ENCODE peak calls at places on chromosomes 12 and 14, in ten cellular contexts. N is transverse colon, O is Peyer's patch, Z is upper lobe of left lung, Y is IMR-90, E is stomach, P is ovary, S is breast epithelium, T is spleen, M is thyroid gland. I is an unnamed sample.

GRCh38 chr12:46492471-46493351 is 120.1 kb upstream of the SLC38A2 start:
- DNase-seq in N (no peak), O (no peak), Z (no peak), Y (peak; percentile 97), E (no peak), P (no peak), S (no peak), T (no peak), M (no peak), I (no peak)

GRCh38 chr12:24778486-24779304 is 170.2 kb downstream of the BCAT1 start:
- DNase-seq in N (no peak), O (no peak), Z (no peak), Y (peak; percentile 75), E (no peak), P (no peak), S (no peak), T (no peak), M (no peak), I (no peak)

GRCh38 chr12:50221228-50222008 is 54.2 kb upstream of the CERS5 start:
- DNase-seq in N (no peak), O (no peak), Z (no peak), Y (peak; percentile 91), E (no peak), P (no peak), S (no peak), T (no peak), M (no peak), I (no peak)

GRCh38 chr12:43551971-43552559 is at the start of gene ADAMTS20:
- DNase-seq in N (no peak), O (no peak), Z (no peak), Y (peak; percentile 3), E (no peak), P (no peak), S (no peak), T (no peak), M (no peak), I (no peak)

GRCh38 chr14:36161781-36162180 is 14.7 kb downstream of the PTCSC3 start:
- DNase-seq in N (peak; percentile 10), O (no peak), Z (no peak), Y (no peak), E (no peak), P (no peak), S (no peak), T (no peak), M (no peak), I (no peak)

GRCh38 chr14:85587152-85587697 is 57.3 kb downstream of the FLRT2 start:
- DNase-seq in N (no peak), O (no peak), Z (peak; percentile 41), Y (peak; percentile 63), E (no peak), P (no peak), S (no peak), T (no peak), M (peak; percentile 39), I (no peak)

GRCh38 chr12:109455706-109456105 is 21.4 kb downstream of the KCTD10 start:
- DNase-seq in N (no peak), O (no peak), Z (no peak), Y (no peak), E (no peak), P (no peak), S (no peak), T (no peak), M (peak; percentile 78), I (no peak)

GRCh38 chr12:58765653-58766554 is 154.4 kb downstream of the LRIG3 start:
- DNase-seq in N (no peak), O (no peak), Z (no peak), Y (peak; percentile 59), E (no peak), P (no peak), S (no peak), T (no peak), M (no peak), I (no peak)

GRCh38 chr14:73717247-73717646 is 3.1 kb upstream of the PNMA1 start:
- DNase-seq in N (no peak), O (no peak), Z (no peak), Y (peak; percentile 22), E (no peak), P (no peak), S (no peak), T (no peak), M (no peak), I (peak; percentile 57)

GRCh38 chr12:4909397-4909733 is 340 bp upstream of the KCNA1 start:
- DNase-seq in N (no peak), O (no peak), Z (no peak), Y (no peak), E (no peak), P (no peak), S (no peak), T (no peak), M (peak; percentile 37), I (no peak)

GRCh38 chr12:10395390-10395998 is 5.7 kb upstream of the KLRK1 start:
- DNase-seq in N (peak; percentile 40), O (no peak), Z (no peak), Y (peak; percentile 71), E (peak; percentile 31), P (peak; percentile 28), S (peak; percentile 69), T (no peak), M (no peak), I (no peak)

GRCh38 chr12:47881826-47882427 is 22.9 kb downstream of the VDR start:
- DNase-seq in N (no peak), O (no peak), Z (peak; percentile 68), Y (peak; percentile 97), E (no peak), P (no peak), S (peak; percentile 52), T (no peak), M (peak; percentile 15), I (peak; percentile 41)

GRCh38 chr12:75823475-75823874 is 208.1 kb downstream of the PHLDA1 start:
- DNase-seq in N (no peak), O (no peak), Z (no peak), Y (no peak), E (no peak), P (no peak), S (no peak), T (no peak), M (no peak), I (no peak)

GRCh38 chr12:105227879-105228278 is 8.1 kb downstream of the APPL2 start:
- DNase-seq in N (no peak), O (no peak), Z (no peak), Y (peak; percentile 31), E (no peak), P (no peak), S (no peak), T (no peak), M (no peak), I (no peak)

GRCh38 chr12:113222730-113223531 is 1.7 kb downstream of the TPCN1 start:
- DNase-seq in N (peak; percentile 84), O (peak; percentile 34), Z (peak; percentile 89), Y (peak; percentile 92), E (peak; percentile 74), P (peak; percentile 67), S (peak; percentile 79), T (peak; percentile 78), M (peak; percentile 89), I (peak; percentile 77)
- H3K4me3 ChIP-seq in N (peak overlapping the region; percentile 70), O (peak overlapping the region; percentile 89), Z (peak overlapping the region; percentile 92), Y (peak overlapping the region; percentile 53), E (peak overlapping the region; percentile 73), P (peak overlapping the region; percentile 91), S (peak overlapping the region; percentile 98), T (peak overlapping the region; percentile 75), M (peak overlapping the region; percentile 24), I (peak overlapping the region; percentile 87)

DNA sequence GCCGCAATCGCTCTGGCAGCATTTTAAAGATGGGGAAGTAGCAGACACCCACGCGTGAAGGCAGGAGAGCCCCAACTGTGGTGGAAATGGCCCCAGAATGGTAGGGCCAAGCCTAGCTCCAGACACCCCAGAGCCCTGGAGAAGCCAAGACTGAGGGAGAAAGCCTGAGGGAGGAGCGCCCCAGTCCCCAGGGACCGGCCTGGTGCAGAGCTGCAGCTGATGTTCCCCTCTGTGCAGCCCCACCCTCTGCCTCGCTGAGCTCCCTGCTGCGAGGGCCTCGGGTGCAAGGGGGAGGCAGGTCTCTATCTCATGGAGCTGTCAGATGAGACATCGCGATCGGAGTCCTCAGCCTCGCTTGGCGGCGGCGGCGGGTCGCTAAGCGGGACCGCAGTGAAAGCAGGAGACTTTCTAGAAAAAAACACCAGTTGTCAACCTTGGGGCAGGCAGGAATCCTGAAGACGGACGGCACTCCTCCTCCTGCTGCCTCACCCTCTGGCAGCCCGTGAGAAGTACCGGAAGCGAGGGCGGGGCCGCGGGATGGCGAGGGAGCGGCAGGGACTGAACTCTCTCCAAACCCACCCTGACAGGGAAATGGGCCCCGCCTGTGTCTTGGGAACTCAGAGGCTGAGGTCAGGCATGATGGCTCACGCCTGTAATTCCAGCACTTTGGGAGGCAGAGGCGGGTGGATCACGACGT is 6.0 kb downstream of the GAPDH start:
- DNase-seq in N (peak; percentile 96), O (peak; percentile 71), Z (peak; percentile 91), Y (peak; percentile 93), E (peak; percentile 78), P (peak; percentile 88), S (peak; percentile 88), T (peak; percentile 92), M (peak; percentile 92), I (peak; percentile 93)
- TF ChIP-seq POLR2A in N (peak; percentile 77), O (peak; percentile 55), Z (no peak), Y (no peak), E (no peak), P (no peak), S (no peak), T (no peak), M (no peak), I (peak; percentile 32)

DNA sequence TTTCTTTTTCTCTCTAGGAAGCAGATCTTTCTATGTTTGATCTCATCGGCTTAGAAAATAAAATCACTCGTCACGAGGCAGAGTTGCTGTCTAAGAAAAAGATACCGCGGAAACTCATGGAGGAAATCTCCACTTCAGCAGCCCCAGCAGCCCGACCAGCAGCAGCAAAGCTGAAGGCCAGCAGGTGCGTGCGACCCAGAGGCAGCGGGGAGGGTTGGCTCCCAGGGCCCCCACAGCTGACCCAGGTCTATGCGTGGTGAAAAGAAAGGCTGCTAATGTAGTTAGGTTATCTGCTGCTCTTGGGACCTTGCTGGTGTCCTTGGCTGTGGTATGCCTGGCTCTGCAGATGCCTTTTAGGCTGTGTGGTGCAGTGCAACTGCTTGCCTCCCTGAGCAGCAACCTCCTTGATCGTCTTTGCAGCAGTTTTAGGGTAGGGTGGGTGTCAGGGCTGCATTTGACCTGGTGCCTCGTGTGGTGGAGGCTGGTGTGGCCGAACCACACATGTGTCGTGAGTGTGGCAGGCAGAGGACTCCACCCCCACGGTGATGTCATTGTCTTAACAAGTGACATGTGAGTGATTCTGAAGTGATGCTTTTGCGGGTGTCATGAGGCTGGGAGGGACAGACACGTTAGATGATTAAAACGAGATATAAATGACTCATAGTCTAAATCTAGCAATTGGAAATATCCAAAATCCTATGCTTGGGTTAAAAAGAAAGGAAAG is 68.6 kb downstream of the EP400 start:
- DNase-seq in N (no peak), O (no peak), Z (no peak), Y (peak; percentile 24), E (no peak), P (no peak), S (no peak), T (no peak), M (no peak), I (no peak)
- TF ChIP-seq CTCF in N (no peak), O (no peak), Z (no peak), Y (no peak), E (no peak), P (no peak), S (no peak), T (no peak), M (no peak), I (no peak)

DNA sequence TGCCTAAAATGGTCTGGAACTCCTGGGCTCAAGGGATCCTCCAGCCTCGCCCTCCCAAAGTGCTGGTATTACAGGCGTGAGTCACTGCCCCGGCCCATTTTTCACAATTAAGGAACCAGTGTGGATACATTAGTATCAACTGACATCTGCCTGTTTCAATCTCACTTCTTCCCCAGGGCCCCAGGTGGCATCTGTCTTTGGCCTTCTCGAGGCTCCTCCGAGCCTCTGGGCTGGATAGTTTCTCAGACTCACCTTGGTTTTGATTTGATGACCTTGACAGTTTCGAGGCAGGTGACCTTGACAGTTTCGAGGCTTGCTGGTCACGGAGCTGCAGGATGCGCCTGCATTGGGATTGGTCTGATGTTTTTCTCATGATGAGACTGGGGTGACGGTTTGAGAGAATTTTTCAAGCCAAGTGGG is 41.0 kb upstream of the NCOR2 start:
- DNase-seq in N (peak; percentile 46), O (peak; percentile 43), Z (peak; percentile 51), Y (no peak), E (no peak), P (no peak), S (no peak), T (no peak), M (no peak), I (no peak)
- H3K4me3 ChIP-seq in N (peak overlapping the region; percentile 1), O (peak overlapping the region; percentile 4), Z (no peak overlapping the region), Y (no peak overlapping the region), E (no peak overlapping the region), P (no peak overlapping the region), S (no peak overlapping the region), T (no peak overlapping the region), M (no peak overlapping the region), I (no peak overlapping the region)